ENCODE peak calls at places on chromosomes 5 and 9, in eight cellular contexts. A is GM23338, H is Calu3, B is psoas muscle, T is Right ventricle myocardium superior, M is cerebellar cortex, Z is NCI-H226, X is fibroblast of lung. K is an unnamed sample.
A peak's percentile ranks its signal among the peaks of the same experiment; 100 is the strongest.

GRCh38 chr9:69326261-69326660 is 1.2 kb downstream of the ENTREP1 start:
- DNase-seq in A (peak; percentile 34), H (no peak), B (no peak), T (no peak), M (no peak), Z (no peak), X (no peak), K (no peak)

GRCh38 chr5:176994460-176995121 is 12.0 kb downstream of the UIMC1 start:
- DNase-seq in A (peak; percentile 13), H (no peak), B (peak; percentile 26), T (peak; percentile 62), M (no peak), Z (peak; percentile 94), X (peak; percentile 51), K (peak; percentile 55)

GRCh38 chr9:95127249-95128176 is 190.0 kb downstream of the FANCC start:
- DNase-seq in A (peak; percentile 92), H (peak; percentile 80), B (peak; percentile 88), T (peak; percentile 92), M (peak; percentile 87), Z (peak; percentile 65), X (peak; percentile 74), K (peak; percentile 42)

GRCh38 chr5:61139094-61139873 is 23.0 kb downstream of the SMIM15 start:
- DNase-seq in A (peak; percentile 47), H (no peak), B (no peak), T (no peak), M (no peak), Z (no peak), X (no peak), K (no peak)

GRCh38 chr9:95189230-95190098 is 128.0 kb downstream of the FANCC start:
- DNase-seq in A (no peak), H (no peak), B (no peak), T (no peak), M (no peak), Z (no peak), X (peak; percentile 88), K (no peak)

GRCh38 chr5:84885479-84886258 is 501.0 kb upstream of the EDIL3 start:
- DNase-seq in A (no peak), H (no peak), B (no peak), T (peak; percentile 68), M (peak; percentile 9), Z (peak; percentile 81), X (peak; percentile 57), K (peak; percentile 1)

GRCh38 chr5:34905564-34905963 is 9.7 kb downstream of the RAD1 start:
- DNase-seq in A (peak; percentile 46), H (no peak), B (no peak), T (no peak), M (no peak), Z (no peak), X (peak; percentile 39), K (no peak)

GRCh38 chr5:5342784-5343183 is 79.7 kb upstream of the ICE1 start:
- DNase-seq in A (no peak), H (no peak), B (no peak), T (no peak), M (no peak), Z (peak; percentile 85), X (peak; percentile 36), K (peak; percentile 24)

GRCh38 chr5:140058212-140058932 is 15.3 kb upstream of the NRG2 start:
- DNase-seq in A (no peak), H (no peak), B (no peak), T (no peak), M (no peak), Z (no peak), X (no peak), K (no peak)

GRCh38 chr5:143311428-143311827 is 92.1 kb downstream of the NR3C1 start:
- DNase-seq in A (peak; percentile 6), H (no peak), B (no peak), T (no peak), M (no peak), Z (peak; percentile 87), X (peak; percentile 72), K (peak; percentile 90)

GRCh38 chr9:137459147-137459600 is at the start of gene NSMF:
- DNase-seq in A (peak; percentile 96), H (peak; percentile 95), B (peak; percentile 94), T (peak; percentile 97), M (peak; percentile 78), Z (peak; percentile 79), X (peak; percentile 91), K (peak; percentile 41)

GRCh38 chr9:71025728-71026127 is 95.7 kb downstream of the TRPM3 start:
- DNase-seq in A (no peak), H (no peak), B (no peak), T (no peak), M (peak; percentile 24), Z (no peak), X (no peak), K (no peak)

GRCh38 chr9:137519553-137519952 is 30.6 kb downstream of the PNPLA7 start:
- DNase-seq in A (no peak), H (no peak), B (no peak), T (no peak), M (no peak), Z (no peak), X (no peak), K (no peak)

GRCh38 chr5:115934388-115934974 is 27.8 kb upstream of the LVRN start:
- DNase-seq in A (no peak), H (no peak), B (no peak), T (no peak), M (no peak), Z (no peak), X (no peak), K (no peak)

GRCh38 chr9:137045294-137046093 is 483 bp downstream of the NPDC1 start:
- DNase-seq in A (peak; percentile 78), H (no peak), B (no peak), T (peak; percentile 72), M (peak; percentile 62), Z (no peak), X (peak; percentile 40), K (no peak)

GRCh38 chr5:176365663-176366574 is 632 bp downstream of the ARL10 start:
- DNase-seq in A (peak; percentile 83), H (peak; percentile 30), B (peak; percentile 54), T (peak; percentile 77), M (no peak), Z (no peak), X (peak; percentile 47), K (peak; percentile 29)

GRCh38 chr5:164097747-164098146 is 592.3 kb downstream of the MAT2B start:
- DNase-seq in A (no peak), H (no peak), B (no peak), T (no peak), M (no peak), Z (peak; percentile 90), X (peak; percentile 68), K (peak; percentile 79)

GRCh38 chr5:96489518-96489917 is 56.5 kb upstream of the PCSK1 start:
- DNase-seq in A (no peak), H (no peak), B (no peak), T (no peak), M (no peak), Z (no peak), X (no peak), K (no peak)

GRCh38 chr5:16916262-16916878 is 19.7 kb downstream of the MYO10 start:
- DNase-seq in A (no peak), H (peak; percentile 23), B (no peak), T (no peak), M (no peak), Z (peak; percentile 93), X (peak; percentile 91), K (peak; percentile 86)

GRCh38 chr9:114894801-114895433 is 35.5 kb downstream of the TNFSF8 start:
- DNase-seq in A (peak; percentile 62), H (peak; percentile 40), B (no peak), T (peak; percentile 45), M (no peak), Z (peak; percentile 95), X (peak; percentile 97), K (peak; percentile 98)

GRCh38 chr9:87064311-87064710 is 117.0 kb upstream of the GAS1 start:
- DNase-seq in A (no peak), H (no peak), B (no peak), T (no peak), M (no peak), Z (peak; percentile 42), X (no peak), K (no peak)

GRCh38 chr5:55636711-55637110 is 75.4 kb downstream of the SLC38A9 start:
- DNase-seq in A (peak; percentile 47), H (peak; percentile 12), B (peak; percentile 30), T (no peak), M (no peak), Z (peak; percentile 30), X (peak; percentile 59), K (no peak)

GRCh38 chr5:82641362-82641988 is 363.3 kb upstream of the RPS23 start:
- DNase-seq in A (peak; percentile 70), H (peak; percentile 79), B (peak; percentile 51), T (peak; percentile 59), M (peak; percentile 79), Z (peak; percentile 61), X (peak; percentile 96), K (peak; percentile 69)

GRCh38 chr9:102253099-102253498 is 514.7 kb upstream of the GRIN3A start:
- DNase-seq in A (no peak), H (no peak), B (no peak), T (no peak), M (no peak), Z (no peak), X (no peak), K (no peak)

GRCh38 chr5:34057118-34057517 is 14.1 kb upstream of the C1QTNF3 start:
- DNase-seq in A (no peak), H (no peak), B (no peak), T (no peak), M (no peak), Z (no peak), X (no peak), K (no peak)

GRCh38 chr9:136656795-136657611 is 5.7 kb upstream of the EGFL7 start:
- DNase-seq in A (no peak), H (no peak), B (peak; percentile 18), T (peak; percentile 49), M (no peak), Z (no peak), X (no peak), K (no peak)

GRCh38 chr9:90326219-90326618 is 316.4 kb downstream of the DIRAS2 start:
- DNase-seq in A (no peak), H (no peak), B (no peak), T (no peak), M (no peak), Z (no peak), X (peak; percentile 61), K (no peak)

GRCh38 chr5:103101079-103101732 is 18.7 kb downstream of the GIN1 start:
- DNase-seq in A (no peak), H (no peak), B (no peak), T (no peak), M (no peak), Z (no peak), X (no peak), K (peak; percentile 2)

GRCh38 chr5:63854076-63854475 is 108.2 kb downstream of the HTR1A start:
- DNase-seq in A (peak; percentile 25), H (no peak), B (no peak), T (no peak), M (peak; percentile 90), Z (no peak), X (no peak), K (peak; percentile 11)

GRCh38 chr5:134462761-134463160 is 51.1 kb upstream of the CDKN2AIPNL start:
- DNase-seq in A (peak; percentile 52), H (no peak), B (no peak), T (no peak), M (no peak), Z (no peak), X (no peak), K (no peak)

GRCh38 chr5:81400375-81400774 is 6.4 kb upstream of the ACOT12 start:
- DNase-seq in A (no peak), H (no peak), B (no peak), T (no peak), M (no peak), Z (no peak), X (no peak), K (no peak)

GRCh38 chr9:74379718-74380117 is 117.4 kb upstream of the RORB start:
- DNase-seq in A (peak; percentile 86), H (peak; percentile 55), B (no peak), T (no peak), M (peak; percentile 46), Z (peak; percentile 61), X (no peak), K (peak; percentile 55)

GRCh38 chr9:124010665-124011321 is 775 bp upstream of the LHX2 start:
- DNase-seq in A (peak; percentile 70), H (no peak), B (no peak), T (no peak), M (peak; percentile 47), Z (no peak), X (no peak), K (no peak)

GRCh38 chr5:154131817-154132216 is 58.7 kb upstream of the GALNT10 start:
- DNase-seq in A (no peak), H (no peak), B (no peak), T (no peak), M (no peak), Z (no peak), X (no peak), K (no peak)

K was measured in foreskin keratinocyte.